ENCODE peak calls at places on chromosome 14, in six cellular contexts. One of them, this sample, is unnamed.

GRCh38 chr14:104974665-104975390 is 3.3 kb downstream of the AHNAK2 start:
- DNase-seq in ACHN: no peak
- DNase-seq in astrocyte of the spinal cord: no peak
- DNase-seq in left lobe of liver: no peak
- DNase-seq in CD4-positive, alpha-beta memory T cell: no peak
- DNase-seq in fibroblast of gingiva: no peak
- DNase-seq in this sample: no peak

GRCh38 chr14:54258382-54258781 is 138.4 kb upstream of the CDKN3 start:
- DNase-seq in left lobe of liver: no peak
- DNase-seq in fibroblast of gingiva: no peak
- DNase-seq in CD4-positive, alpha-beta memory T cell: no peak
- DNase-seq in astrocyte of the spinal cord: no peak
- DNase-seq in ACHN: no peak
- DNase-seq in this sample: no peak

GRCh38 chr14:100830681-100831080 is 4.8 kb downstream of the MEG3 start:
- DNase-seq in CD4-positive, alpha-beta memory T cell: no peak
- DNase-seq in ACHN: no peak
- DNase-seq in left lobe of liver: no peak
- DNase-seq in astrocyte of the spinal cord: no peak
- DNase-seq in fibroblast of gingiva: no peak
- DNase-seq in this sample: no peak

GRCh38 chr14:104356738-104357688 is 218.6 kb downstream of the KIF26A start:
- DNase-seq in CD4-positive, alpha-beta memory T cell: no peak
- DNase-seq in fibroblast of gingiva: no peak
- DNase-seq in astrocyte of the spinal cord: no peak
- DNase-seq in left lobe of liver: no peak
- DNase-seq in ACHN: no peak
- DNase-seq in this sample: no peak

GRCh38 chr14:75562048-75562447 is 16.4 kb upstream of the FLVCR2 start:
- DNase-seq in fibroblast of gingiva: no peak
- DNase-seq in ACHN: no peak
- DNase-seq in CD4-positive, alpha-beta memory T cell: no peak
- DNase-seq in left lobe of liver: no peak
- DNase-seq in astrocyte of the spinal cord: no peak
- DNase-seq in this sample: no peak

GRCh38 chr14:44529026-44529425 is 21.9 kb upstream of the FSCB start:
- DNase-seq in fibroblast of gingiva: peak
- DNase-seq in ACHN: no peak
- DNase-seq in astrocyte of the spinal cord: peak
- DNase-seq in left lobe of liver: no peak
- DNase-seq in CD4-positive, alpha-beta memory T cell: no peak
- DNase-seq in this sample: no peak

GRCh38 chr14:63544641-63545234 is 1.6 kb upstream of the PPP2R5E start:
- DNase-seq in left lobe of liver: no peak
- DNase-seq in fibroblast of gingiva: peak
- DNase-seq in ACHN: peak
- DNase-seq in astrocyte of the spinal cord: peak
- DNase-seq in CD4-positive, alpha-beta memory T cell: no peak
- DNase-seq in this sample: no peak

GRCh38 chr14:84874436-84874835 is 655.5 kb upstream of the FLRT2 start:
- DNase-seq in CD4-positive, alpha-beta memory T cell: no peak
- DNase-seq in fibroblast of gingiva: no peak
- DNase-seq in astrocyte of the spinal cord: no peak
- DNase-seq in ACHN: no peak
- DNase-seq in left lobe of liver: no peak
- DNase-seq in this sample: no peak

GRCh38 chr14:89721991-89722390 is 232.5 kb downstream of the EFCAB11 start:
- DNase-seq in ACHN: no peak
- DNase-seq in CD4-positive, alpha-beta memory T cell: no peak
- DNase-seq in astrocyte of the spinal cord: no peak
- DNase-seq in fibroblast of gingiva: no peak
- DNase-seq in left lobe of liver: no peak
- DNase-seq in this sample: no peak

GRCh38 chr14:103118019-103118662 is 5.1 kb upstream of the TNFAIP2 start:
- DNase-seq in ACHN: no peak
- DNase-seq in left lobe of liver: no peak
- DNase-seq in astrocyte of the spinal cord: no peak
- DNase-seq in CD4-positive, alpha-beta memory T cell: no peak
- DNase-seq in fibroblast of gingiva: peak
- DNase-seq in this sample: no peak

GRCh38 chr14:35369701-35370191 is 34.8 kb downstream of the NFKBIA start:
- DNase-seq in ACHN: no peak
- DNase-seq in fibroblast of gingiva: no peak
- DNase-seq in astrocyte of the spinal cord: peak
- DNase-seq in CD4-positive, alpha-beta memory T cell: no peak
- DNase-seq in left lobe of liver: no peak
- DNase-seq in this sample: no peak

GRCh38 chr14:98293527-98293926 is 978.5 kb downstream of the BCL11B start:
- DNase-seq in ACHN: no peak
- DNase-seq in left lobe of liver: no peak
- DNase-seq in astrocyte of the spinal cord: peak
- DNase-seq in CD4-positive, alpha-beta memory T cell: no peak
- DNase-seq in fibroblast of gingiva: no peak
- DNase-seq in this sample: no peak

GRCh38 chr14:75980856-75981255 is 939 bp downstream of the TGFB3 start:
- DNase-seq in CD4-positive, alpha-beta memory T cell: no peak
- DNase-seq in ACHN: no peak
- DNase-seq in fibroblast of gingiva: no peak
- DNase-seq in left lobe of liver: no peak
- DNase-seq in astrocyte of the spinal cord: no peak
- DNase-seq in this sample: no peak

GRCh38 chr14:101791919-101792572 is 30.5 kb downstream of the PPP2R5C start:
- DNase-seq in CD4-positive, alpha-beta memory T cell: no peak
- DNase-seq in ACHN: peak
- DNase-seq in left lobe of liver: no peak
- DNase-seq in fibroblast of gingiva: peak
- DNase-seq in astrocyte of the spinal cord: peak
- DNase-seq in this sample: no peak

GRCh38 chr14:34018564-34019244 is 67.8 kb upstream of the EGLN3 start:
- DNase-seq in ACHN: no peak
- DNase-seq in astrocyte of the spinal cord: no peak
- DNase-seq in left lobe of liver: no peak
- DNase-seq in CD4-positive, alpha-beta memory T cell: peak
- DNase-seq in fibroblast of gingiva: no peak
- DNase-seq in this sample: no peak

GRCh38 chr14:74865156-74865555 is 10.8 kb downstream of the PROX2 start:
- DNase-seq in fibroblast of gingiva: no peak
- DNase-seq in ACHN: no peak
- DNase-seq in CD4-positive, alpha-beta memory T cell: no peak
- DNase-seq in left lobe of liver: no peak
- DNase-seq in astrocyte of the spinal cord: peak
- DNase-seq in this sample: no peak

GRCh38 chr14:68248481-68249255 is 429.1 kb downstream of the RAD51B start:
- DNase-seq in ACHN: peak
- DNase-seq in left lobe of liver: peak
- DNase-seq in CD4-positive, alpha-beta memory T cell: peak
- DNase-seq in astrocyte of the spinal cord: peak
- DNase-seq in fibroblast of gingiva: peak
- DNase-seq in this sample: peak

GRCh38 chr14:68654471-68654941 is 138.4 kb downstream of the ZFP36L1 start:
- DNase-seq in CD4-positive, alpha-beta memory T cell: no peak
- DNase-seq in astrocyte of the spinal cord: no peak
- DNase-seq in ACHN: no peak
- DNase-seq in fibroblast of gingiva: no peak
- DNase-seq in left lobe of liver: peak
- DNase-seq in this sample: no peak

GRCh38 chr14:54493293-54493692 is 4.5 kb upstream of the GMFB start:
- DNase-seq in left lobe of liver: no peak
- DNase-seq in astrocyte of the spinal cord: no peak
- DNase-seq in CD4-positive, alpha-beta memory T cell: no peak
- DNase-seq in ACHN: no peak
- DNase-seq in fibroblast of gingiva: no peak
- DNase-seq in this sample: no peak

GRCh38 chr14:95478818-95479217 is 37.6 kb downstream of the SYNE3 start:
- DNase-seq in CD4-positive, alpha-beta memory T cell: no peak
- DNase-seq in ACHN: no peak
- DNase-seq in left lobe of liver: no peak
- DNase-seq in astrocyte of the spinal cord: no peak
- DNase-seq in fibroblast of gingiva: no peak
- DNase-seq in this sample: no peak

GRCh38 chr14:71119075-71119474 is 211.8 kb downstream of the PCNX1 start:
- DNase-seq in left lobe of liver: no peak
- DNase-seq in ACHN: no peak
- DNase-seq in astrocyte of the spinal cord: no peak
- DNase-seq in fibroblast of gingiva: no peak
- DNase-seq in CD4-positive, alpha-beta memory T cell: no peak
- DNase-seq in this sample: no peak

GRCh38 chr14:22819191-22819988 is 4.2 kb upstream of the SLC7A7 start:
- DNase-seq in left lobe of liver: no peak
- DNase-seq in fibroblast of gingiva: peak
- DNase-seq in ACHN: no peak
- DNase-seq in CD4-positive, alpha-beta memory T cell: no peak
- DNase-seq in astrocyte of the spinal cord: peak
- DNase-seq in this sample: no peak

GRCh38 chr14:67133595-67134441 is 55.4 kb upstream of the GARIN2 start:
- DNase-seq in ACHN: no peak
- DNase-seq in CD4-positive, alpha-beta memory T cell: no peak
- DNase-seq in fibroblast of gingiva: no peak
- DNase-seq in left lobe of liver: no peak
- DNase-seq in astrocyte of the spinal cord: peak
- DNase-seq in this sample: no peak

GRCh38 chr14:68793734-68794129 is 865 bp upstream of the ZFP36L1 start:
- DNase-seq in fibroblast of gingiva: no peak
- DNase-seq in CD4-positive, alpha-beta memory T cell: no peak
- DNase-seq in left lobe of liver: no peak
- DNase-seq in ACHN: no peak
- DNase-seq in astrocyte of the spinal cord: no peak
- DNase-seq in this sample: no peak

GRCh38 chr14:65360144-65360784 is 52.3 kb upstream of the FUT8 start:
- DNase-seq in astrocyte of the spinal cord: peak
- DNase-seq in fibroblast of gingiva: no peak
- DNase-seq in ACHN: no peak
- DNase-seq in CD4-positive, alpha-beta memory T cell: no peak
- DNase-seq in left lobe of liver: no peak
- DNase-seq in this sample: no peak

GRCh38 chr14:104282332-104283196 is 144.2 kb downstream of the KIF26A start:
- DNase-seq in left lobe of liver: peak
- DNase-seq in ACHN: no peak
- DNase-seq in CD4-positive, alpha-beta memory T cell: no peak
- DNase-seq in astrocyte of the spinal cord: no peak
- DNase-seq in fibroblast of gingiva: no peak
- DNase-seq in this sample: no peak

GRCh38 chr14:104604461-104605449 is at the start of gene TMEM179:
- DNase-seq in CD4-positive, alpha-beta memory T cell: no peak
- DNase-seq in fibroblast of gingiva: no peak
- DNase-seq in astrocyte of the spinal cord: no peak
- DNase-seq in left lobe of liver: no peak
- DNase-seq in ACHN: peak
- DNase-seq in this sample: no peak

GRCh38 chr14:104283197-104284106 is 145.1 kb downstream of the KIF26A start:
- DNase-seq in ACHN: no peak
- DNase-seq in CD4-positive, alpha-beta memory T cell: no peak
- DNase-seq in fibroblast of gingiva: no peak
- DNase-seq in left lobe of liver: peak
- DNase-seq in astrocyte of the spinal cord: no peak
- DNase-seq in this sample: no peak

GRCh38 chr14:81506512-81506911 is 27.1 kb downstream of the SEL1L start:
- DNase-seq in ACHN: no peak
- DNase-seq in left lobe of liver: no peak
- DNase-seq in CD4-positive, alpha-beta memory T cell: no peak
- DNase-seq in fibroblast of gingiva: no peak
- DNase-seq in astrocyte of the spinal cord: no peak
- DNase-seq in this sample: no peak

GRCh38 chr14:61126083-61126962 is 145.3 kb downstream of the SLC38A6 start:
- DNase-seq in astrocyte of the spinal cord: peak
- DNase-seq in fibroblast of gingiva: no peak
- DNase-seq in left lobe of liver: no peak
- DNase-seq in CD4-positive, alpha-beta memory T cell: no peak
- DNase-seq in ACHN: no peak
- DNase-seq in this sample: no peak

GRCh38 chr14:82796081-82796480 is 1262.4 kb upstream of the SEL1L start:
- DNase-seq in astrocyte of the spinal cord: no peak
- DNase-seq in CD4-positive, alpha-beta memory T cell: no peak
- DNase-seq in ACHN: no peak
- DNase-seq in fibroblast of gingiva: no peak
- DNase-seq in left lobe of liver: no peak
- DNase-seq in this sample: no peak

GRCh38 chr14:90986510-90986909 is 73.9 kb downstream of the RPS6KA5 start:
- DNase-seq in left lobe of liver: no peak
- DNase-seq in ACHN: no peak
- DNase-seq in CD4-positive, alpha-beta memory T cell: no peak
- DNase-seq in fibroblast of gingiva: no peak
- DNase-seq in astrocyte of the spinal cord: no peak
- DNase-seq in this sample: no peak

GRCh38 chr14:35553808-35554207 is 19.8 kb downstream of the INSM2 start:
- DNase-seq in left lobe of liver: no peak
- DNase-seq in fibroblast of gingiva: no peak
- DNase-seq in CD4-positive, alpha-beta memory T cell: no peak
- DNase-seq in astrocyte of the spinal cord: peak
- DNase-seq in ACHN: no peak
- DNase-seq in this sample: no peak

This sample was measured in HCT116.